ENCODE peak calls at places on chromosomes 4 and X, in six cellular contexts. C is H9, F is H1, U is neuronal stem cell, N is IMR-90, K is mesenchymal stem cell. Q is an unnamed sample.
A peak's percentile ranks its signal among the peaks of the same experiment; 100 is the strongest.

GRCh38 chr4:59612235-59612634 is 1587.9 kb upstream of the ADGRL3 start:
- DNase-seq in C (no peak), F (no peak), U (no peak), N (peak; percentile 2), K (peak; percentile 89), Q (peak; percentile 45)

GRCh38 chr4:46270986-46271596 is 118.8 kb downstream of the GABRA2 start:
- DNase-seq in C (no peak), F (no peak), U (no peak), N (peak; percentile 4), K (peak; percentile 49), Q (no peak)

GRCh38 chr4:119082661-119083060 is 53.0 kb upstream of the MYOZ2 start:
- DNase-seq in C (no peak), F (no peak), U (no peak), N (no peak), K (no peak), Q (no peak)

GRCh38 chrX:2423293-2423692 is 77.5 kb downstream of the DHRSX start:
- DNase-seq in C (no peak), F (no peak), U (no peak), N (peak; percentile 51), K (peak; percentile 36), Q (no peak)

GRCh38 chr4:1172971-1173757 is 781 bp upstream of the SPON2 start:
- DNase-seq in C (peak; percentile 59), F (no peak), U (no peak), N (peak; percentile 78), K (peak; percentile 98), Q (no peak)

GRCh38 chrX:141278306-141278705 is 36.0 kb upstream of the SPANXC start:
- DNase-seq in C (peak; percentile 30), F (peak; percentile 41), U (peak; percentile 0), N (peak; percentile 6), K (peak; percentile 28), Q (no peak)

GRCh38 chr4:41104155-41104554 is 110.2 kb downstream of the APBB2 start:
- DNase-seq in C (no peak), F (no peak), U (no peak), N (no peak), K (no peak), Q (no peak)

GRCh38 chrX:34467437-34467836 is 189.6 kb downstream of the TMEM47 start:
- DNase-seq in C (no peak), F (no peak), U (no peak), N (no peak), K (no peak), Q (peak; percentile 1)

GRCh38 chr4:32140636-32141035 is 1420.5 kb downstream of the PCDH7 start:
- DNase-seq in C (no peak), F (no peak), U (no peak), N (peak; percentile 47), K (peak; percentile 76), Q (peak; percentile 78)

GRCh38 chr4:86558799-86559198 is 35.3 kb upstream of the PTPN13 start:
- DNase-seq in C (no peak), F (no peak), U (no peak), N (peak; percentile 42), K (no peak), Q (no peak)

GRCh38 chrX:68789966-68790365 is 38.9 kb upstream of the EFNB1 start:
- DNase-seq in C (no peak), F (no peak), U (no peak), N (no peak), K (no peak), Q (peak; percentile 63)

GRCh38 chr4:139229534-139230039 is 50.4 kb downstream of the MGARP start:
- DNase-seq in C (no peak), F (no peak), U (no peak), N (peak; percentile 68), K (peak; percentile 63), Q (peak; percentile 82)

GRCh38 chr4:85488416-85488815 is 13.5 kb downstream of the ARHGAP24 start:
- DNase-seq in C (no peak), F (no peak), U (no peak), N (no peak), K (no peak), Q (no peak)

GRCh38 chrX:48508400-48509244 is at the start of gene PORCN:
- DNase-seq in C (peak; percentile 74), F (peak; percentile 79), U (peak; percentile 50), N (peak; percentile 35), K (peak; percentile 57), Q (peak; percentile 55)

GRCh38 chrX:145396612-145397011 is 149.3 kb downstream of the SPANXN1 start:
- DNase-seq in C (no peak), F (no peak), U (no peak), N (no peak), K (no peak), Q (no peak)

GRCh38 chr4:143023519-143023918 is 161.2 kb upstream of the USP38 start:
- DNase-seq in C (no peak), F (no peak), U (no peak), N (no peak), K (no peak), Q (no peak)

GRCh38 chrX:32448945-32449344 is 762.4 kb downstream of the DMD start:
- DNase-seq in C (no peak), F (no peak), U (no peak), N (no peak), K (no peak), Q (no peak)

GRCh38 chr4:135194477-135194876 is 992.9 kb upstream of the PABPC4L start:
- DNase-seq in C (no peak), F (no peak), U (no peak), N (no peak), K (no peak), Q (no peak)
- H3K18ac ChIP-seq in C (no peak overlapping the region), F (no peak overlapping the region), U (no peak overlapping the region), N (no peak overlapping the region), K (no peak overlapping the region), Q (no peak overlapping the region)

GRCh38 chr4:39526810-39527295 is 386 bp downstream of the UGDH start:
- DNase-seq in C (no peak), F (no peak), U (peak; percentile 12), N (no peak), K (no peak), Q (no peak)
- H2AFZ ChIP-seq in C (peak overlapping the region; percentile 59), F (peak overlapping the region; percentile 24), U (peak overlapping the region; percentile 95), N (peak overlapping the region; percentile 92), K (no peak overlapping the region), Q (peak overlapping the region; percentile 80)

DNA sequence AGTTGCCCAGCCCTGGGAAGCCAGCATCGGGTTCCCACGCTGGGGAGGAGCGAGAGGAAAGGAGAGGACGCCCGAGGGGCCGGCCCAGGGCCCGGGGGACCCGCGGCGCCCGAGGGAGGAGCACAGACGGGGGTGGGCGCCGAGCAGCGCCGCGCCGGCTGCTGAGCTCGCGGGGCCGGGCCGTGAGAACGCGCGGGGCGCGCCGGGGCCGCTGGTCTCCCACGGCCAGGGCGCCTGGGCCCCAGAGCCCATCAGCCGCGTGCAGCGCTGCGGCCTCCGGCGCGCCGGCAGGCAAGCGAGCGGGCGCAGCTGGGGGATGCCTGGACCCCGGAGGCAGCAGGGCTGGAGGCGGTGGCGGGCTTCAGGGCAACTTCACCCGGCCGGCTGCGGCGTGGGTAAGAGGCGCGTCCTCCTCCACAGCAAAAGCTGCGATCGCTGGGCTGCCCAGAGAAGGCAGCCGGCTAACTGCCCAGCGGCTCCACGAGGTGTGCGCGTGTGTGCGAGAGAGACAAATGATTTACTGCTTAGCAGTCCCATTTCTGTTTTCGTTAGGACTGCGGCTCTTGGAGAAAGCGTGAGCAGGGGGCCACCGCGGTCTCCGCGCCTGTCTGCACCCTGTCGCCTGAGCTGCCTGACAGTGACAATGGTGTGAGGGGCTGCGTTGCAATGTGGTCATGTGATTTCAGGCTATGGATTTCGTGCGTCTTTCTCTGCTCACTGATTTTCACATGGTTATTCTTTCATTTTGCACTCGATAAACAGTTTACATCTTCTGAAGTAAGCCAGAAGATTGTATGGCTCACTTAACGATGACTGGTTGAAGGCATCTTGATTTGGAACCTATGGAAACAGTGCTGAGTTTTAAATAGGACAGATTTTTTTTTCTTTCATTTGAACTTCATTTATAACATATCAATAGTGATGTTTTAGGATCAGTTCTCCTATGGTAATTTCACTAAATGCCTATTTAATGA is 1.2 kb downstream of the GUCY1A1 start:
- DNase-seq in C (peak; percentile 46), F (peak; percentile 69), U (peak; percentile 53), N (peak; percentile 27), K (peak; percentile 59), Q (no peak)
- H3K4me2 ChIP-seq in C (peak overlapping the region; percentile 54), F (peak overlapping the region; percentile 90), U (peak overlapping the region; percentile 83), N (peak overlapping the region; percentile 100), K (peak overlapping the region; percentile 67), Q (peak overlapping the region; percentile 80)

DNA sequence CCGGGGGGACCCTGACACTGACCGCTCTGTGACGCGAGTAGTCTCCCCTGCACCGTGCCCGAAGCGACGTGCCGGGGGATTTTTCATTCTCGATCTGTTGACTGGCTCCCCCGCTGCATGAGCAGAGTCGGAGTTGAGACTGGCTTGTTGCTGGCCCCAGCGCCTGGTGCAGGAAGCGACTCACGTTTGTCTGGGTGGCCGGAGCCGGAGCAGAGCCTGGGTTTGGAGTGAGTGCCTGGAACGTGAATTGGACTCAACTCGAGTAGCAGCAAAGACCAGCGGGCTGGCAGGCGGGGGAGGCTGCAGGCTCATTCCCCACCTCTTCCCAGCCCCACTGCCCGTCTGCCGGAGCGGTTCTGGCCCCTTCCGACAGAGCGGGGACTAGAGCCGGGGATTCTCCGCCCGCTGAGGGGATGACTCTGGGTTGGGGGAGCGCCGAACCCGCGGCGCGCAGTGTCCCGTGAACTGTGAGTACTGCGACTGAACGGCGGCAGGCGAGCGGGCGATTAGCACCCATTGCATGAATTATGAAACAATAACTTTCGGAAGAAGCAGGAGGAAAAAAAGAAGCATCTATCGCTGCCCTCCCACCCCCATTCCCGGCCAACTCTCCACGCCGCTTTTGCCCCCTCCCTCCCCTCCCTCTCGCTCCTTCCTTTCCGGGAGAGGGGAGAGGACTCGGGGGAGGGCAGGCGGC is 635 bp downstream of the PCDH7 start:
- DNase-seq in C (peak; percentile 59), F (peak; percentile 69), U (peak; percentile 48), N (peak; percentile 61), K (peak; percentile 79), Q (no peak)
- H3K18ac ChIP-seq in C (no peak overlapping the region), F (peak overlapping the region; percentile 87), U (peak overlapping the region; percentile 98), N (no peak overlapping the region), K (peak overlapping the region; percentile 90), Q (peak overlapping the region; percentile 70)

GRCh38 chr4:184503869-184504300 is 29.5 kb upstream of the IRF2 start:
- DNase-seq in C (no peak), F (no peak), U (no peak), N (peak; percentile 20), K (peak; percentile 14), Q (no peak)
- H2AFZ ChIP-seq in C (no peak overlapping the region), F (no peak overlapping the region), U (no peak overlapping the region), N (peak overlapping the region; percentile 72), K (peak overlapping the region; percentile 32), Q (no peak overlapping the region)

GRCh38 chrX:9355739-9356138 is 109.1 kb upstream of the TBL1X start:
- DNase-seq in C (no peak), F (no peak), U (no peak), N (no peak), K (no peak), Q (no peak)
- H3K4me2 ChIP-seq in C (no peak overlapping the region), F (no peak overlapping the region), U (no peak overlapping the region), N (no peak overlapping the region), K (no peak overlapping the region), Q (no peak overlapping the region)

GRCh38 chr4:145681956-145682355 is 2.0 kb downstream of the C4orf51 start:
- DNase-seq in C (no peak), F (no peak), U (no peak), N (peak; percentile 61), K (peak; percentile 9), Q (no peak)

GRCh38 chr4:145681518-145681917 is 1.6 kb downstream of the C4orf51 start:
- DNase-seq in C (no peak), F (no peak), U (no peak), N (no peak), K (no peak), Q (no peak)

GRCh38 chr4:145690610-145691009 is 10.7 kb downstream of the C4orf51 start:
- DNase-seq in C (no peak), F (no peak), U (no peak), N (no peak), K (no peak), Q (no peak)

GRCh38 chr4:145686991-145687390 is 7.0 kb downstream of the C4orf51 start:
- DNase-seq in C (no peak), F (no peak), U (no peak), N (no peak), K (no peak), Q (no peak)
- H3K18ac ChIP-seq in C (no peak overlapping the region), F (no peak overlapping the region), U (no peak overlapping the region), N (no peak overlapping the region), K (no peak overlapping the region), Q (no peak overlapping the region)